ENCODE peak calls at places on chromosomes 16 and 17, in four cellular contexts. M, Y, S and F are unnamed samples. For H3K36me3, the result is how much of the 10 kb centered on the place peaks cover.

GRCh38 chr16:87047221-87048037 is 269.8 kb downstream of the C16orf95 start:
- DNase-seq in M (no peak), Y (peak), S (peak), F (no peak)

GRCh38 chr17:67532326-67532871 is 155.3 kb downstream of the PITPNC1 start:
- DNase-seq in M (no peak), Y (no peak), S (no peak), F (no peak)

GRCh38 chr17:16969931-16970906 is 1.7 kb downstream of the TNFRSF13B start:
- DNase-seq in M (no peak), Y (no peak), S (no peak), F (no peak)

GRCh38 chr16:11078812-11079459 is 134.6 kb downstream of the CLEC16A start:
- DNase-seq in M (no peak), Y (peak), S (peak), F (peak)

GRCh38 chr16:57863434-57864160 is 61.3 kb upstream of the KIFC3 start:
- DNase-seq in M (no peak), Y (peak), S (peak), F (peak)

GRCh38 chr17:82127315-82127595 is 29.2 kb upstream of the FASN start:
- DNase-seq in M (no peak), Y (no peak), S (no peak), F (no peak)

GRCh38 chr17:58352843-58353719 is 1.1 kb upstream of the SUPT4H1 start:
- DNase-seq in M (no peak), Y (peak), S (peak), F (peak)

GRCh38 chr17:81539571-81539900 is 11.4 kb downstream of the FSCN2 start:
- DNase-seq in M (no peak), Y (no peak), S (no peak), F (no peak)

GRCh38 chr17:13749566-13750235 is 148.0 kb upstream of the HS3ST3A1 start:
- DNase-seq in M (no peak), Y (no peak), S (no peak), F (no peak)

GRCh38 chr17:27549251-27549919 is 81.6 kb upstream of the LGALS9 start:
- DNase-seq in M (no peak), Y (no peak), S (no peak), F (no peak)

GRCh38 chr17:35674552-35674951 is 56.9 kb upstream of the RASL10B start:
- DNase-seq in M (no peak), Y (no peak), S (no peak), F (no peak)

GRCh38 chr17:55413825-55414489 is 7.7 kb downstream of the MMD start:
- DNase-seq in M (no peak), Y (no peak), S (no peak), F (no peak)

GRCh38 chr17:7883781-7884386 is 4.7 kb upstream of the CHD3 start:
- DNase-seq in M (no peak), Y (peak), S (peak), F (peak)

GRCh38 chr16:16191493-16192167 is 31.7 kb downstream of the ABCC6 start:
- DNase-seq in M (peak), Y (no peak), S (no peak), F (no peak)

GRCh38 chr17:62043602-62044001 is 21.5 kb downstream of the MED13 start:
- DNase-seq in M (no peak), Y (no peak), S (no peak), F (no peak)

GRCh38 chr17:62045109-62045508 is 20.0 kb downstream of the MED13 start:
- DNase-seq in M (no peak), Y (no peak), S (no peak), F (no peak)

GRCh38 chr17:62038248-62038647 is 26.8 kb downstream of the MED13 start:
- DNase-seq in M (no peak), Y (no peak), S (no peak), F (no peak)

GRCh38 chr17:62045517-62045916 is 19.6 kb downstream of the MED13 start:
- DNase-seq in M (no peak), Y (no peak), S (no peak), F (no peak)

DNA sequence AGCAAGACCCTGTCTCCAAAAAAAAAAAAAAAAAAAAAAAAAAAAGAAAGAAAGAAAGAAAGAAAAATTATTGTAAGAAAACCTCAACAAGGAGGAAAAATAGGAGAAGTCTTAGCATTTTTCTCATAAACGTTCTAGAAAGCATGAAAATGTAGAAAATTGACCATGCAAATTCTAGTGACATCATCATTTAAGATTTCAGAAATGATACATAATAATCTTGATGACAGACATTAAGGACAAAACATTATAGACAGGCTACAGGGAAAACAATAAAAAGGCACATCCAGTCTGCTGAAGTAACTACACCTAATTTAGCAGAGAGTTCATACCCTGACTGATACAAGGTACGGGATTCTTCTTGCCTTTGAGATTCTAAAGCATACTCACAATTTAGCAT is 21.9 kb downstream of the MED13 start:
- DNase-seq in M (no peak), Y (no peak), S (no peak), F (no peak)
- H3K36me3 ChIP-seq in M (under half), Y (half or more), S (under half), F (under half)

DNA sequence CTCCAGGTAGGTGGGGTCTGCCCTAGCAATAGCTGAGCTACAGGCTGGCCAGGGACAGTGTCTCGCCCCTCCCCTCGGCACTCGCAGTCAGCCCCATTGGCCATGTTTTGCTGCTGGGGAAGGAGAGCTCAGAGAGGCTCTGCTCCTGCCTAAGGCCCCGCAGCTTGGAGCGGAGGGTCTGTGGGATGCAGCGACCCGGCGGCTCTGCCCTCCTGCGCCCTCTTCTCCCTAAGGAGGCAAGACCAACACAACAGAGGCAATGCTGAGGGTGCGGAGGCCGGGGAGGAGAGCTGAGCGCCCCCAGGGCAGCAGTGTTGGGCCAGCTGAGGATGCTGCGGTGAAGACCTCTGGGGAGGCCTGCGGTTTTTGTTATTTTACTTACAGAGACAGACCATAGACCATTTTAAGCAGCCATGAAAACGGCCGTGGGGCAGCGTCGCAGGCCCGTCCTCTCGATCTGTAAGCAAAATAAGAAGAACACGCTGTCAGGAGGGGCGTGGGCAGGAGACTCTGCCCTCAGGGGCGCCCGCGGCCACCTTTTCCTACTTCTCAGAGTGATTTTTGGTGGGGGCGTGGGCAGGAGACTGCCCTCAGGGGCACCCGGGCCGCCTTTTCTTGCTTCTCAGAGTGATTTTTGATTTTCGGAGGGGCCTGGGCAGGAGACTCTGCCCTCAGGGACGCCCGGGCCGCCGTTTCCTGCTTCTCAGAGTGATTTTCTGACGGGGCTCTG is 31.4 kb upstream of the PABPN1L start:
- DNase-seq in M (no peak), Y (no peak), S (no peak), F (no peak)
- H3K4me3 ChIP-seq in M (no peak), Y (no peak), S (no peak), F (no peak)

DNA sequence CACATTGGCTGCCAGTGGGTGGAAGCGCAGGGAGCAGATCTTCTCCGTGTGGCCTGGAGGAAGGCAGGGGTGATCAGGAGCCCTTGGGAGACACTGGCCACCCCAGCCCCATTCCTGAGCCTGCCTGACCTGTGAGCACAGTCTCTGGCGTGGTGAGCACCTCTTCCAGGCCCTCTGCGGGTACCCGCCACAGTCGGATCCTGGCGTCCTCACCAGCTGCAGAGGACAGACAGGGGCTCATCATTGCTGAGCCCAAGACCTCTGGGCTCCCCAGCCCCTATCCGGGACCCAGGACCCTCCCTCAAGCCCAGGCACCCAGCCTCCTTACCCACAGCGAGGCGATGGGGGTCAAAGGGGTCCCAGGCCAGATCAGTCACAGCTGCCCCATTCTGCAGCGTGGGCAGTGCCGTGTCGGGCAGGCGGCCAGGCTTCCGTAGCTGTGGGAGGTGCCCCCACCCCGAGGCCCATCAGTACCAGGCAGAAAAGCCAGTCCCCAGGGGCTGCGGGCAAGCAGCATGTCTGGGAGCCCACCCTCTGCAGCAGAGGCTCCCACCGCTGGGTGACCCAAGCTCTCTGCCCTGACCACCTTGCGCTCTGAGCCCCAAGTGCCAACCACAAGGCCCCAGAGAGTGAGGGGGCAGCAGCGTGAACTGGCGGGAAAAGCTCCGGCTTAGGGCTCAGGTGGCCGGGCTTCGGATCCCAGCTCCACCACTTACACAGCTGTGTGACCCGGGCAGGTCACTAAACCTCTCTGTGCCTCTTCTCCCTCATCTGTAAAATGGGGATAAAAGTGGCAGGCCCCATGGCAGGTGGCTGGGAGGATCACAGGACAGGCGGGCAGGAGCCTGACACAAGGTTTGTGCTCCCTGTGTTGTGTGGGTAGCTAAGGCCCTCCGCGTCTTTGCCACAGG is 10.2 kb upstream of the PAM16 start:
- DNase-seq in M (no peak), Y (no peak), S (no peak), F (no peak)
- H3K36me3 ChIP-seq in M (under half), Y (under half), S (under half), F (under half)

GRCh38 chr17:77736207-77736600 is 222.3 kb upstream of the TNRC6C start:
- DNase-seq in M (no peak), Y (no peak), S (no peak), F (no peak)

GRCh38 chr17:77735051-77735340 is 223.5 kb upstream of the TNRC6C start:
- DNase-seq in M (no peak), Y (no peak), S (no peak), F (no peak)

GRCh38 chr17:77735341-77736206 is 222.9 kb upstream of the TNRC6C start:
- DNase-seq in M (no peak), Y (peak), S (no peak), F (no peak)

GRCh38 chr17:77733576-77734296 is 224.8 kb upstream of the TNRC6C start:
- DNase-seq in M (no peak), Y (no peak), S (no peak), F (no peak)

DNA sequence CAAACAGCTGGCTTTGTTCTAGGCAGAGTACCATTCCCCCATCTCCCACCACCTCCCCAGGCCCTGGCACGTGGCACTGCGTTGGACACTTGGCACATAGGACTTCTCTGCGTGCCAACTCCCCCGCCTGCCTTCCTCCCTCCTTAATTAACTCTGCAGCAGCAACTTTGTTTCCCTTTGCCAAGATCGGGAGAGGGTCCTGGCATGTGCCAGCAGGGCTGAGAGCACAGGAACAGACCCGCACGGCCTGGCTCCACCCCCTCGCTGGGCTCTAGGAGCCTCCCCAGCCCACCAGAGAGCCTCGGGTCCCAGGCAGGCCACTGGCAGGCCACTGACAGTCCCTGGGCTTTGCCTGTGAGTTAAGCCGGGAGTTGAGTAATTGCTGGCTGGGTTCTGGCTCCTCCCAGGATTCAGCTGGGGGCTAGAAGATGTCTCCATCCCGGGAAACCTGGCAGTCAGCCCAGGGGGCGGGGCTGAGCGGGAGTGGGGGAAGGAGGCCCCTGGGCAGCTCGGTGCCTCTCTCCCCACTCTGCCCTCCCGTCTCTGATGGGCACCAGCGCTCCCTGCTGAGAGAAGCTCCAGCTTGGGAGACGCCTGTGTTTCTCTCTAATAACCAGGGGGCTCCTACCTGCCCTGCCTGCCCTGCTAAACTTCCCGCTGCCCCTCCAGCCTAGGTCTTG is 224.0 kb upstream of the TNRC6C start:
- DNase-seq in M (peak), Y (peak), S (peak), F (no peak)
- H3K4me3 ChIP-seq in M (peak), Y (peak), S (no peak), F (no peak)